ENCODE peak calls at places on chromosomes 5 and 9, in ten cellular contexts. One of them, this sample, is unnamed.

GRCh38 chr5:80665057-80665456 is 10.3 kb upstream of the DHFR start:
- DNase-seq in neural progenitor cell: no peak
- DNase-seq in astrocyte of the spinal cord: no peak
- DNase-seq in adrenal gland: no peak
- DNase-seq in cardiac muscle cell: no peak
- DNase-seq in uterus: no peak
- DNase-seq in foreskin fibroblast: no peak
- DNase-seq in NB4: no peak
- DNase-seq in AG09309: no peak
- DNase-seq in right lobe of liver: no peak
- DNase-seq in this sample: no peak

GRCh38 chr5:127648997-127649550 is at the start of gene CTXN3:
- DNase-seq in foreskin fibroblast: no peak
- DNase-seq in adrenal gland: no peak
- DNase-seq in right lobe of liver: no peak
- DNase-seq in cardiac muscle cell: no peak
- DNase-seq in NB4: no peak
- DNase-seq in uterus: no peak
- DNase-seq in neural progenitor cell: peak
- DNase-seq in AG09309: no peak
- DNase-seq in astrocyte of the spinal cord: no peak
- DNase-seq in this sample: no peak

GRCh38 chr5:158387499-158387898 is 528.6 kb upstream of the CLINT1 start:
- DNase-seq in astrocyte of the spinal cord: no peak
- DNase-seq in cardiac muscle cell: no peak
- DNase-seq in uterus: no peak
- DNase-seq in neural progenitor cell: no peak
- DNase-seq in right lobe of liver: no peak
- DNase-seq in NB4: no peak
- DNase-seq in foreskin fibroblast: no peak
- DNase-seq in adrenal gland: no peak
- DNase-seq in AG09309: no peak
- DNase-seq in this sample: no peak

GRCh38 chr9:74132986-74133385 is 364.1 kb upstream of the RORB start:
- DNase-seq in foreskin fibroblast: no peak
- DNase-seq in uterus: no peak
- DNase-seq in neural progenitor cell: peak
- DNase-seq in right lobe of liver: peak
- DNase-seq in NB4: no peak
- DNase-seq in adrenal gland: no peak
- DNase-seq in AG09309: no peak
- DNase-seq in astrocyte of the spinal cord: no peak
- DNase-seq in cardiac muscle cell: peak
- DNase-seq in this sample: no peak

GRCh38 chr9:128558431-128559310 is 6.3 kb downstream of the SPTAN1 start:
- DNase-seq in NB4: peak
- DNase-seq in foreskin fibroblast: peak
- DNase-seq in neural progenitor cell: peak
- DNase-seq in uterus: peak
- DNase-seq in astrocyte of the spinal cord: peak
- DNase-seq in cardiac muscle cell: peak
- DNase-seq in AG09309: peak
- DNase-seq in adrenal gland: peak
- DNase-seq in right lobe of liver: peak
- DNase-seq in this sample: peak

GRCh38 chr5:87069974-87070608 is 197.6 kb upstream of the RASA1 start:
- DNase-seq in AG09309: peak
- DNase-seq in cardiac muscle cell: peak
- DNase-seq in foreskin fibroblast: peak
- DNase-seq in NB4: peak
- DNase-seq in right lobe of liver: no peak
- DNase-seq in uterus: no peak
- DNase-seq in neural progenitor cell: peak
- DNase-seq in adrenal gland: peak
- DNase-seq in astrocyte of the spinal cord: peak
- DNase-seq in this sample: peak

GRCh38 chr5:140926903-140927573 is 939 bp downstream of the PCDHAC1 start:
- DNase-seq in NB4: no peak
- DNase-seq in AG09309: no peak
- DNase-seq in adrenal gland: peak
- DNase-seq in foreskin fibroblast: peak
- DNase-seq in right lobe of liver: peak
- DNase-seq in neural progenitor cell: peak
- DNase-seq in astrocyte of the spinal cord: peak
- DNase-seq in uterus: no peak
- DNase-seq in cardiac muscle cell: peak
- DNase-seq in this sample: no peak

GRCh38 chr5:5886812-5887486 is 464.5 kb downstream of the ICE1 start:
- DNase-seq in right lobe of liver: peak
- DNase-seq in NB4: peak
- DNase-seq in cardiac muscle cell: peak
- DNase-seq in astrocyte of the spinal cord: no peak
- DNase-seq in uterus: no peak
- DNase-seq in foreskin fibroblast: no peak
- DNase-seq in neural progenitor cell: peak
- DNase-seq in adrenal gland: peak
- DNase-seq in AG09309: no peak
- DNase-seq in this sample: no peak

DNA sequence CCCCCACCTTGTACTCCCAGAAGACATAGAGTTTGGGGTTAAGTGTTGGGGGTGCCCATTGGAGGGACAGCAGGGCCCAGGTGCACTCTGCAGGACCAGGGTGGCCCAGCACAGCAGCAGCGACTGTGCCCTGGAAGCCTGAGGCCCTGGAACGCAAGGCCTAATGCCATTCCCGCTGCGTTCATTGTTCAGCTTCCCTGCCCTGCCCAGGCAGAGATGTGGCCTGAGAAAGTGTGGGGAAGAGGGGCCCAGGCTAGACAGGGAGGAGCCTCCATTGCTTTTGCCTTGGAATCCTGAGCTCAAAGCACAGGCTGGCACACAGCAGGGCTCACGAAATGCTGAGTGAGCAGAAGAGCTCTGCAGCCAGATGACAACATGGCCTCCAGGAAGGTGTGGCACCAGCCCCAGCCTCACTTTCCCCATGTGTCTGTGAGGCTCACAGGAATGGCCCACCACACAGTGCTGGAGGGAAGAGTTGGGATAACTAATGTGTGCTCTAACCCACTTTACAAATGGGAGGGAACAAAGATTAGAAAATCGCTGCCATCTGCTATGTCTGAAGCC is 19.3 kb downstream of the S1PR3 start:
- DNase-seq in cardiac muscle cell: no peak
- DNase-seq in uterus: no peak
- DNase-seq in neural progenitor cell: peak
- DNase-seq in foreskin fibroblast: no peak
- DNase-seq in right lobe of liver: no peak
- DNase-seq in NB4: no peak
- DNase-seq in astrocyte of the spinal cord: no peak
- DNase-seq in adrenal gland: no peak
- DNase-seq in AG09309: no peak
- DNase-seq in this sample: no peak
- H3K4me3 ChIP-seq in cardiac muscle cell: no peak
- H3K4me3 ChIP-seq in uterus: no peak
- H3K4me3 ChIP-seq in neural progenitor cell: no peak
- H3K4me3 ChIP-seq in foreskin fibroblast: no peak
- H3K4me3 ChIP-seq in right lobe of liver: no peak
- H3K4me3 ChIP-seq in NB4: no peak
- H3K4me3 ChIP-seq in astrocyte of the spinal cord: no peak
- H3K4me3 ChIP-seq in adrenal gland: no peak
- H3K4me3 ChIP-seq in AG09309: no peak
- H3K4me3 ChIP-seq in this sample: no peak

GRCh38 chr9:77010527-77010926 is 8.9 kb upstream of the FOXB2 start:
- DNase-seq in uterus: no peak
- DNase-seq in adrenal gland: no peak
- DNase-seq in cardiac muscle cell: no peak
- DNase-seq in foreskin fibroblast: no peak
- DNase-seq in astrocyte of the spinal cord: no peak
- DNase-seq in neural progenitor cell: no peak
- DNase-seq in NB4: no peak
- DNase-seq in AG09309: no peak
- DNase-seq in right lobe of liver: no peak
- DNase-seq in this sample: no peak

GRCh38 chr9:77013932-77014596 is 5.4 kb upstream of the FOXB2 start:
- DNase-seq in NB4: no peak
- DNase-seq in uterus: no peak
- DNase-seq in astrocyte of the spinal cord: no peak
- DNase-seq in neural progenitor cell: peak
- DNase-seq in adrenal gland: no peak
- DNase-seq in foreskin fibroblast: no peak
- DNase-seq in right lobe of liver: no peak
- DNase-seq in cardiac muscle cell: no peak
- DNase-seq in AG09309: no peak
- DNase-seq in this sample: no peak

GRCh38 chr9:77013186-77013931 is 6.1 kb upstream of the FOXB2 start:
- DNase-seq in astrocyte of the spinal cord: no peak
- DNase-seq in right lobe of liver: no peak
- DNase-seq in cardiac muscle cell: no peak
- DNase-seq in NB4: no peak
- DNase-seq in uterus: no peak
- DNase-seq in neural progenitor cell: peak
- DNase-seq in AG09309: no peak
- DNase-seq in foreskin fibroblast: no peak
- DNase-seq in adrenal gland: no peak
- DNase-seq in this sample: no peak

GRCh38 chr9:77014597-77015263 is 4.7 kb upstream of the FOXB2 start:
- DNase-seq in adrenal gland: no peak
- DNase-seq in foreskin fibroblast: peak
- DNase-seq in right lobe of liver: no peak
- DNase-seq in cardiac muscle cell: no peak
- DNase-seq in astrocyte of the spinal cord: no peak
- DNase-seq in uterus: no peak
- DNase-seq in AG09309: no peak
- DNase-seq in NB4: no peak
- DNase-seq in neural progenitor cell: peak
- DNase-seq in this sample: no peak

GRCh38 chr9:77011973-77012817 is 7.3 kb upstream of the FOXB2 start:
- DNase-seq in cardiac muscle cell: peak
- DNase-seq in AG09309: no peak
- DNase-seq in uterus: peak
- DNase-seq in neural progenitor cell: peak
- DNase-seq in right lobe of liver: peak
- DNase-seq in foreskin fibroblast: peak
- DNase-seq in adrenal gland: peak
- DNase-seq in NB4: peak
- DNase-seq in astrocyte of the spinal cord: peak
- DNase-seq in this sample: no peak
- TF ChIP-seq CTCF in cardiac muscle cell: peak
- TF ChIP-seq CTCF in AG09309: peak
- TF ChIP-seq CTCF in uterus: peak
- TF ChIP-seq CTCF in neural progenitor cell: peak
- TF ChIP-seq CTCF in right lobe of liver: peak
- TF ChIP-seq CTCF in foreskin fibroblast: peak
- TF ChIP-seq CTCF in adrenal gland: peak
- TF ChIP-seq CTCF in NB4: peak
- TF ChIP-seq CTCF in astrocyte of the spinal cord: peak
- TF ChIP-seq CTCF in this sample: peak

DNA sequence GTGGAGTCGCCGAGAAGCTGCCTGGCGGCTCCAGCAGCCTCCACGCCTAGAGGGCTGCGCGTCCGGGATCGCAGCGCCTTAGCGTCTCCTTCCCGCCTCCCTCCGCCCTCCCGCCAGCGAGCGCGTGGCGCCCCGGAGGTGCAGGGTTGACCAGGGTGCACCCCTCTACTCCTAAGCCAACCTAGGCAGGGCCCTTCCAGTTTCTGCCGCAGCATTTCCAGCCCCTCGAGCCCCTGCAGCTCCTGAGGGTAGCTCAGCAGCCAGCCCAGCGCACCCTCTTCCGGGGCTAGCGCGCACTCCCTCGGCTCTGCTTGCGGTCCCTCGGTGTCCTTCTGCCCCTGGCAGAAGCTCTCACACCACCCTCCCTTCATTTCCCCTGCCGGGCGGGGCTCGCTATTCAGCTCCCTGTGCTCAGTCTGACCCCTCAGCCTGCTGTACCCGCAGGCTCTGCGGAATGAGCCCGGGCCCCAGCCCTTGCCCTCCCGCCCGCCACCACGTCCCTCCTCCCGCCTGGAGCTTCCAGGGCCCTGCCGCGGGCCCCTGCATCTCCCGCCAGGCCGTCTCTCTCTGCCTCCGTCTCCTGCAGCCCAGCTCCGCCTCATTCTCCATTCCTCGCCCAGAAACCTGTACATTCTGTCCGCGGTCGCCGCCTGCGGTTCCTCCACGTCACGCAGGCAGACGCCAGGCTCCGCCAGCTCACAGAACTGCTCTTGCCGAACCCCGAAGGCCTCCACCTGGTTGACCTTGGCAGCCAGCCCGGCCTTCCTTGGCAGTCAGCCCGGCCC is 61.8 kb downstream of the SPATA31C2 start:
- DNase-seq in NB4: peak
- DNase-seq in foreskin fibroblast: peak
- DNase-seq in adrenal gland: peak
- DNase-seq in AG09309: no peak
- DNase-seq in right lobe of liver: peak
- DNase-seq in uterus: peak
- DNase-seq in cardiac muscle cell: peak
- DNase-seq in neural progenitor cell: peak
- DNase-seq in astrocyte of the spinal cord: peak
- DNase-seq in this sample: no peak
- H3K4me3 ChIP-seq in NB4: peak
- H3K4me3 ChIP-seq in foreskin fibroblast: peak
- H3K4me3 ChIP-seq in adrenal gland: peak
- H3K4me3 ChIP-seq in AG09309: peak
- H3K4me3 ChIP-seq in right lobe of liver: peak
- H3K4me3 ChIP-seq in uterus: peak
- H3K4me3 ChIP-seq in cardiac muscle cell: peak
- H3K4me3 ChIP-seq in neural progenitor cell: peak
- H3K4me3 ChIP-seq in astrocyte of the spinal cord: peak
- H3K4me3 ChIP-seq in this sample: peak

GRCh38 chr5:68479524-68479923 is 264.0 kb downstream of the PIK3R1 start:
- DNase-seq in AG09309: no peak
- DNase-seq in NB4: no peak
- DNase-seq in foreskin fibroblast: no peak
- DNase-seq in uterus: no peak
- DNase-seq in astrocyte of the spinal cord: no peak
- DNase-seq in neural progenitor cell: no peak
- DNase-seq in right lobe of liver: no peak
- DNase-seq in adrenal gland: no peak
- DNase-seq in cardiac muscle cell: no peak
- DNase-seq in this sample: no peak

GRCh38 chr5:68475476-68475875 is 259.9 kb downstream of the PIK3R1 start:
- DNase-seq in adrenal gland: no peak
- DNase-seq in astrocyte of the spinal cord: no peak
- DNase-seq in uterus: no peak
- DNase-seq in AG09309: no peak
- DNase-seq in cardiac muscle cell: no peak
- DNase-seq in neural progenitor cell: no peak
- DNase-seq in foreskin fibroblast: no peak
- DNase-seq in right lobe of liver: no peak
- DNase-seq in NB4: no peak
- DNase-seq in this sample: no peak

GRCh38 chr5:68478306-68479091 is 262.9 kb downstream of the PIK3R1 start:
- DNase-seq in cardiac muscle cell: no peak
- DNase-seq in AG09309: peak
- DNase-seq in foreskin fibroblast: no peak
- DNase-seq in uterus: no peak
- DNase-seq in right lobe of liver: no peak
- DNase-seq in adrenal gland: no peak
- DNase-seq in NB4: no peak
- DNase-seq in astrocyte of the spinal cord: no peak
- DNase-seq in neural progenitor cell: no peak
- DNase-seq in this sample: no peak

GRCh38 chr5:68480385-68480940 is 264.9 kb downstream of the PIK3R1 start:
- DNase-seq in NB4: no peak
- DNase-seq in neural progenitor cell: no peak
- DNase-seq in astrocyte of the spinal cord: no peak
- DNase-seq in AG09309: no peak
- DNase-seq in cardiac muscle cell: no peak
- DNase-seq in uterus: no peak
- DNase-seq in adrenal gland: no peak
- DNase-seq in right lobe of liver: no peak
- DNase-seq in foreskin fibroblast: no peak
- DNase-seq in this sample: no peak

GRCh38 chr5:68476854-68477253 is 261.3 kb downstream of the PIK3R1 start:
- DNase-seq in neural progenitor cell: no peak
- DNase-seq in NB4: no peak
- DNase-seq in astrocyte of the spinal cord: no peak
- DNase-seq in adrenal gland: no peak
- DNase-seq in cardiac muscle cell: no peak
- DNase-seq in uterus: no peak
- DNase-seq in AG09309: no peak
- DNase-seq in foreskin fibroblast: no peak
- DNase-seq in right lobe of liver: no peak
- DNase-seq in this sample: no peak
- TF ChIP-seq CTCF in neural progenitor cell: peak
- TF ChIP-seq CTCF in NB4: no peak
- TF ChIP-seq CTCF in astrocyte of the spinal cord: no peak
- TF ChIP-seq CTCF in adrenal gland: no peak
- TF ChIP-seq CTCF in cardiac muscle cell: peak
- TF ChIP-seq CTCF in uterus: no peak
- TF ChIP-seq CTCF in AG09309: no peak
- TF ChIP-seq CTCF in foreskin fibroblast: no peak
- TF ChIP-seq CTCF in right lobe of liver: peak
- TF ChIP-seq CTCF in this sample: peak